ENCODE peak calls at places on chromosomes 3 and 15, in ten cellular contexts. One of them, this sample, is unnamed.

GRCh38 chr3:70531063-70531657 is 218.7 kb upstream of the MDFIC2 start:
- DNase-seq in pancreas: no peak
- DNase-seq in epithelial cell of proximal tubule: no peak
- DNase-seq in effector CD4-positive, alpha-beta T cell: no peak
- DNase-seq in HuH-7: peak; percentile 2
- DNase-seq in GM12864: no peak
- DNase-seq in non-pigmented ciliary epithelial cell: peak; percentile 13
- DNase-seq in OCI-LY7: peak; percentile 14
- DNase-seq in stimulated activated CD4-positive, alpha-beta T cell treated with anti-CD3 and anti-CD28 coated beads, Interleukin-4, amount 100 ng/mL, for 24 hours: no peak
- DNase-seq in GM06990: no peak
- DNase-seq in this sample: no peak

GRCh38 chr3:115211810-115212492 is 64.9 kb upstream of the ZBTB20 start:
- DNase-seq in stimulated activated CD4-positive, alpha-beta T cell treated with anti-CD3 and anti-CD28 coated beads, Interleukin-4, amount 100 ng/mL, for 24 hours: no peak
- DNase-seq in OCI-LY7: no peak
- DNase-seq in GM06990: no peak
- DNase-seq in pancreas: no peak
- DNase-seq in GM12864: no peak
- DNase-seq in non-pigmented ciliary epithelial cell: no peak
- DNase-seq in epithelial cell of proximal tubule: no peak
- DNase-seq in HuH-7: no peak
- DNase-seq in effector CD4-positive, alpha-beta T cell: no peak
- DNase-seq in this sample: no peak

GRCh38 chr3:51943451-51944391 is 1.6 kb downstream of the PARP3 start:
- DNase-seq in HuH-7: no peak
- DNase-seq in non-pigmented ciliary epithelial cell: no peak
- DNase-seq in GM12864: no peak
- DNase-seq in epithelial cell of proximal tubule: no peak
- DNase-seq in stimulated activated CD4-positive, alpha-beta T cell treated with anti-CD3 and anti-CD28 coated beads, Interleukin-4, amount 100 ng/mL, for 24 hours: no peak
- DNase-seq in OCI-LY7: no peak
- DNase-seq in pancreas: no peak
- DNase-seq in GM06990: no peak
- DNase-seq in effector CD4-positive, alpha-beta T cell: no peak
- DNase-seq in this sample: no peak

GRCh38 chr3:143786229-143787199 is 61.8 kb downstream of the SLC9A9 start:
- DNase-seq in effector CD4-positive, alpha-beta T cell: no peak
- DNase-seq in epithelial cell of proximal tubule: no peak
- DNase-seq in pancreas: no peak
- DNase-seq in GM06990: no peak
- DNase-seq in non-pigmented ciliary epithelial cell: no peak
- DNase-seq in stimulated activated CD4-positive, alpha-beta T cell treated with anti-CD3 and anti-CD28 coated beads, Interleukin-4, amount 100 ng/mL, for 24 hours: no peak
- DNase-seq in OCI-LY7: no peak
- DNase-seq in GM12864: no peak
- DNase-seq in HuH-7: no peak
- DNase-seq in this sample: no peak

GRCh38 chr15:78854973-78855372 is 17.7 kb upstream of the MORF4L1 start:
- DNase-seq in GM12864: no peak
- DNase-seq in GM06990: no peak
- DNase-seq in pancreas: no peak
- DNase-seq in non-pigmented ciliary epithelial cell: no peak
- DNase-seq in HuH-7: no peak
- DNase-seq in OCI-LY7: no peak
- DNase-seq in epithelial cell of proximal tubule: no peak
- DNase-seq in stimulated activated CD4-positive, alpha-beta T cell treated with anti-CD3 and anti-CD28 coated beads, Interleukin-4, amount 100 ng/mL, for 24 hours: no peak
- DNase-seq in effector CD4-positive, alpha-beta T cell: no peak
- DNase-seq in this sample: no peak

GRCh38 chr3:120684896-120685295 is 2.9 kb upstream of the HGD start:
- DNase-seq in non-pigmented ciliary epithelial cell: no peak
- DNase-seq in effector CD4-positive, alpha-beta T cell: no peak
- DNase-seq in epithelial cell of proximal tubule: no peak
- DNase-seq in stimulated activated CD4-positive, alpha-beta T cell treated with anti-CD3 and anti-CD28 coated beads, Interleukin-4, amount 100 ng/mL, for 24 hours: no peak
- DNase-seq in pancreas: no peak
- DNase-seq in GM06990: no peak
- DNase-seq in HuH-7: no peak
- DNase-seq in GM12864: no peak
- DNase-seq in OCI-LY7: no peak
- DNase-seq in this sample: no peak

GRCh38 chr3:139561959-139562676 is 22.6 kb upstream of the RBP1 start:
- DNase-seq in effector CD4-positive, alpha-beta T cell: no peak
- DNase-seq in stimulated activated CD4-positive, alpha-beta T cell treated with anti-CD3 and anti-CD28 coated beads, Interleukin-4, amount 100 ng/mL, for 24 hours: no peak
- DNase-seq in non-pigmented ciliary epithelial cell: no peak
- DNase-seq in pancreas: no peak
- DNase-seq in GM06990: no peak
- DNase-seq in GM12864: no peak
- DNase-seq in HuH-7: peak; percentile 43
- DNase-seq in epithelial cell of proximal tubule: no peak
- DNase-seq in OCI-LY7: peak; percentile 21
- DNase-seq in this sample: no peak

GRCh38 chr15:100093211-100094126 is 248.3 kb downstream of the ADAMTS17 start:
- DNase-seq in OCI-LY7: no peak
- DNase-seq in non-pigmented ciliary epithelial cell: no peak
- DNase-seq in effector CD4-positive, alpha-beta T cell: no peak
- DNase-seq in HuH-7: no peak
- DNase-seq in GM12864: no peak
- DNase-seq in epithelial cell of proximal tubule: no peak
- DNase-seq in stimulated activated CD4-positive, alpha-beta T cell treated with anti-CD3 and anti-CD28 coated beads, Interleukin-4, amount 100 ng/mL, for 24 hours: no peak
- DNase-seq in GM06990: no peak
- DNase-seq in pancreas: no peak
- DNase-seq in this sample: no peak

GRCh38 chr3:10551139-10551538 is 45.8 kb upstream of the ATP2B2 start:
- DNase-seq in pancreas: no peak
- DNase-seq in epithelial cell of proximal tubule: no peak
- DNase-seq in GM12864: no peak
- DNase-seq in OCI-LY7: no peak
- DNase-seq in GM06990: no peak
- DNase-seq in stimulated activated CD4-positive, alpha-beta T cell treated with anti-CD3 and anti-CD28 coated beads, Interleukin-4, amount 100 ng/mL, for 24 hours: no peak
- DNase-seq in HuH-7: no peak
- DNase-seq in non-pigmented ciliary epithelial cell: no peak
- DNase-seq in effector CD4-positive, alpha-beta T cell: no peak
- DNase-seq in this sample: no peak

GRCh38 chr3:4586381-4586780 is 93.2 kb downstream of the ITPR1 start:
- DNase-seq in OCI-LY7: no peak
- DNase-seq in epithelial cell of proximal tubule: no peak
- DNase-seq in GM12864: no peak
- DNase-seq in pancreas: no peak
- DNase-seq in HuH-7: no peak
- DNase-seq in GM06990: no peak
- DNase-seq in non-pigmented ciliary epithelial cell: no peak
- DNase-seq in effector CD4-positive, alpha-beta T cell: no peak
- DNase-seq in stimulated activated CD4-positive, alpha-beta T cell treated with anti-CD3 and anti-CD28 coated beads, Interleukin-4, amount 100 ng/mL, for 24 hours: no peak
- DNase-seq in this sample: no peak

GRCh38 chr15:35450492-35450891 is 95.5 kb downstream of the DPH6 start:
- DNase-seq in HuH-7: no peak
- DNase-seq in pancreas: no peak
- DNase-seq in GM12864: no peak
- DNase-seq in stimulated activated CD4-positive, alpha-beta T cell treated with anti-CD3 and anti-CD28 coated beads, Interleukin-4, amount 100 ng/mL, for 24 hours: no peak
- DNase-seq in effector CD4-positive, alpha-beta T cell: no peak
- DNase-seq in non-pigmented ciliary epithelial cell: peak; percentile 54
- DNase-seq in epithelial cell of proximal tubule: peak; percentile 47
- DNase-seq in GM06990: no peak
- DNase-seq in OCI-LY7: no peak
- DNase-seq in this sample: no peak

GRCh38 chr15:70234256-70234965 is 136.7 kb upstream of the TLE3 start:
- DNase-seq in OCI-LY7: no peak
- DNase-seq in stimulated activated CD4-positive, alpha-beta T cell treated with anti-CD3 and anti-CD28 coated beads, Interleukin-4, amount 100 ng/mL, for 24 hours: no peak
- DNase-seq in non-pigmented ciliary epithelial cell: peak; percentile 47
- DNase-seq in pancreas: no peak
- DNase-seq in GM06990: no peak
- DNase-seq in effector CD4-positive, alpha-beta T cell: no peak
- DNase-seq in HuH-7: no peak
- DNase-seq in GM12864: no peak
- DNase-seq in epithelial cell of proximal tubule: no peak
- DNase-seq in this sample: no peak

GRCh38 chr15:70410371-70410975 is 312.8 kb upstream of the TLE3 start:
- DNase-seq in HuH-7: no peak
- DNase-seq in pancreas: no peak
- DNase-seq in GM06990: no peak
- DNase-seq in OCI-LY7: no peak
- DNase-seq in non-pigmented ciliary epithelial cell: no peak
- DNase-seq in effector CD4-positive, alpha-beta T cell: no peak
- DNase-seq in epithelial cell of proximal tubule: no peak
- DNase-seq in stimulated activated CD4-positive, alpha-beta T cell treated with anti-CD3 and anti-CD28 coated beads, Interleukin-4, amount 100 ng/mL, for 24 hours: no peak
- DNase-seq in GM12864: no peak
- DNase-seq in this sample: no peak

GRCh38 chr15:52728899-52729298 is 49.7 kb upstream of the ATOSA start:
- DNase-seq in pancreas: no peak
- DNase-seq in OCI-LY7: no peak
- DNase-seq in GM06990: no peak
- DNase-seq in effector CD4-positive, alpha-beta T cell: no peak
- DNase-seq in HuH-7: no peak
- DNase-seq in non-pigmented ciliary epithelial cell: no peak
- DNase-seq in GM12864: no peak
- DNase-seq in epithelial cell of proximal tubule: no peak
- DNase-seq in stimulated activated CD4-positive, alpha-beta T cell treated with anti-CD3 and anti-CD28 coated beads, Interleukin-4, amount 100 ng/mL, for 24 hours: no peak
- DNase-seq in this sample: no peak

GRCh38 chr3:81485444-81485865 is 276.0 kb downstream of the GBE1 start:
- DNase-seq in OCI-LY7: peak; percentile 3
- DNase-seq in effector CD4-positive, alpha-beta T cell: no peak
- DNase-seq in pancreas: no peak
- DNase-seq in epithelial cell of proximal tubule: no peak
- DNase-seq in HuH-7: no peak
- DNase-seq in GM06990: peak; percentile 39
- DNase-seq in non-pigmented ciliary epithelial cell: peak; percentile 40
- DNase-seq in GM12864: peak; percentile 19
- DNase-seq in stimulated activated CD4-positive, alpha-beta T cell treated with anti-CD3 and anti-CD28 coated beads, Interleukin-4, amount 100 ng/mL, for 24 hours: no peak
- DNase-seq in this sample: no peak

GRCh38 chr3:196273655-196274054 is 13.9 kb downstream of the PCYT1A start:
- DNase-seq in GM12864: no peak
- DNase-seq in OCI-LY7: no peak
- DNase-seq in HuH-7: no peak
- DNase-seq in pancreas: no peak
- DNase-seq in stimulated activated CD4-positive, alpha-beta T cell treated with anti-CD3 and anti-CD28 coated beads, Interleukin-4, amount 100 ng/mL, for 24 hours: no peak
- DNase-seq in epithelial cell of proximal tubule: no peak
- DNase-seq in effector CD4-positive, alpha-beta T cell: no peak
- DNase-seq in GM06990: no peak
- DNase-seq in non-pigmented ciliary epithelial cell: no peak
- DNase-seq in this sample: no peak

GRCh38 chr3:146280859-146281258 is 30.0 kb upstream of the PLSCR4 start:
- DNase-seq in GM06990: no peak
- DNase-seq in OCI-LY7: no peak
- DNase-seq in pancreas: no peak
- DNase-seq in HuH-7: no peak
- DNase-seq in epithelial cell of proximal tubule: no peak
- DNase-seq in GM12864: no peak
- DNase-seq in effector CD4-positive, alpha-beta T cell: no peak
- DNase-seq in non-pigmented ciliary epithelial cell: no peak
- DNase-seq in stimulated activated CD4-positive, alpha-beta T cell treated with anti-CD3 and anti-CD28 coated beads, Interleukin-4, amount 100 ng/mL, for 24 hours: no peak
- DNase-seq in this sample: peak; percentile 29

GRCh38 chr3:43737001-43737440 is 46.3 kb downstream of the ABHD5 start:
- DNase-seq in OCI-LY7: no peak
- DNase-seq in HuH-7: no peak
- DNase-seq in epithelial cell of proximal tubule: no peak
- DNase-seq in pancreas: no peak
- DNase-seq in effector CD4-positive, alpha-beta T cell: no peak
- DNase-seq in non-pigmented ciliary epithelial cell: no peak
- DNase-seq in stimulated activated CD4-positive, alpha-beta T cell treated with anti-CD3 and anti-CD28 coated beads, Interleukin-4, amount 100 ng/mL, for 24 hours: no peak
- DNase-seq in GM12864: no peak
- DNase-seq in GM06990: no peak
- DNase-seq in this sample: no peak

GRCh38 chr3:180747805-180748361 is 68.6 kb upstream of the CCDC39 start:
- DNase-seq in stimulated activated CD4-positive, alpha-beta T cell treated with anti-CD3 and anti-CD28 coated beads, Interleukin-4, amount 100 ng/mL, for 24 hours: no peak
- DNase-seq in non-pigmented ciliary epithelial cell: no peak
- DNase-seq in GM06990: no peak
- DNase-seq in epithelial cell of proximal tubule: no peak
- DNase-seq in HuH-7: no peak
- DNase-seq in GM12864: no peak
- DNase-seq in pancreas: no peak
- DNase-seq in effector CD4-positive, alpha-beta T cell: no peak
- DNase-seq in OCI-LY7: no peak
- DNase-seq in this sample: no peak

GRCh38 chr3:195873971-195874370 is 34.4 kb downstream of the TNK2 start:
- DNase-seq in GM12864: no peak
- DNase-seq in HuH-7: no peak
- DNase-seq in pancreas: no peak
- DNase-seq in non-pigmented ciliary epithelial cell: no peak
- DNase-seq in GM06990: no peak
- DNase-seq in stimulated activated CD4-positive, alpha-beta T cell treated with anti-CD3 and anti-CD28 coated beads, Interleukin-4, amount 100 ng/mL, for 24 hours: no peak
- DNase-seq in epithelial cell of proximal tubule: no peak
- DNase-seq in effector CD4-positive, alpha-beta T cell: no peak
- DNase-seq in OCI-LY7: no peak
- DNase-seq in this sample: peak; percentile 79

GRCh38 chr15:79209690-79210089 is 72.8 kb upstream of the ANKRD34C start:
- DNase-seq in GM12864: no peak
- DNase-seq in pancreas: no peak
- DNase-seq in HuH-7: no peak
- DNase-seq in non-pigmented ciliary epithelial cell: no peak
- DNase-seq in OCI-LY7: no peak
- DNase-seq in stimulated activated CD4-positive, alpha-beta T cell treated with anti-CD3 and anti-CD28 coated beads, Interleukin-4, amount 100 ng/mL, for 24 hours: no peak
- DNase-seq in GM06990: no peak
- DNase-seq in effector CD4-positive, alpha-beta T cell: no peak
- DNase-seq in epithelial cell of proximal tubule: no peak
- DNase-seq in this sample: no peak

GRCh38 chr15:31223478-31224350 is 102.9 kb upstream of the KLF13 start:
- DNase-seq in non-pigmented ciliary epithelial cell: no peak
- DNase-seq in OCI-LY7: no peak
- DNase-seq in effector CD4-positive, alpha-beta T cell: no peak
- DNase-seq in HuH-7: no peak
- DNase-seq in GM12864: no peak
- DNase-seq in stimulated activated CD4-positive, alpha-beta T cell treated with anti-CD3 and anti-CD28 coated beads, Interleukin-4, amount 100 ng/mL, for 24 hours: no peak
- DNase-seq in epithelial cell of proximal tubule: no peak
- DNase-seq in GM06990: no peak
- DNase-seq in pancreas: no peak
- DNase-seq in this sample: peak; percentile 50

GRCh38 chr3:143471705-143472104 is 352.1 kb downstream of the CHST2 start:
- DNase-seq in pancreas: no peak
- DNase-seq in non-pigmented ciliary epithelial cell: no peak
- DNase-seq in effector CD4-positive, alpha-beta T cell: no peak
- DNase-seq in HuH-7: no peak
- DNase-seq in OCI-LY7: no peak
- DNase-seq in GM06990: no peak
- DNase-seq in epithelial cell of proximal tubule: no peak
- DNase-seq in stimulated activated CD4-positive, alpha-beta T cell treated with anti-CD3 and anti-CD28 coated beads, Interleukin-4, amount 100 ng/mL, for 24 hours: no peak
- DNase-seq in GM12864: no peak
- DNase-seq in this sample: no peak

GRCh38 chr3:45841380-45841700 is 579 bp downstream of the LZTFL1 start:
- DNase-seq in effector CD4-positive, alpha-beta T cell: peak; percentile 2
- DNase-seq in non-pigmented ciliary epithelial cell: no peak
- DNase-seq in GM06990: no peak
- DNase-seq in stimulated activated CD4-positive, alpha-beta T cell treated with anti-CD3 and anti-CD28 coated beads, Interleukin-4, amount 100 ng/mL, for 24 hours: no peak
- DNase-seq in pancreas: no peak
- DNase-seq in HuH-7: no peak
- DNase-seq in epithelial cell of proximal tubule: no peak
- DNase-seq in OCI-LY7: peak; percentile 5
- DNase-seq in GM12864: no peak
- DNase-seq in this sample: peak; percentile 41

GRCh38 chr3:31800436-31800835 is 180.6 kb downstream of the OSBPL10 start:
- DNase-seq in GM06990: no peak
- DNase-seq in GM12864: no peak
- DNase-seq in effector CD4-positive, alpha-beta T cell: no peak
- DNase-seq in epithelial cell of proximal tubule: no peak
- DNase-seq in OCI-LY7: no peak
- DNase-seq in HuH-7: no peak
- DNase-seq in pancreas: no peak
- DNase-seq in non-pigmented ciliary epithelial cell: no peak
- DNase-seq in stimulated activated CD4-positive, alpha-beta T cell treated with anti-CD3 and anti-CD28 coated beads, Interleukin-4, amount 100 ng/mL, for 24 hours: no peak
- DNase-seq in this sample: no peak

GRCh38 chr3:14403636-14404395 is 1.4 kb downstream of the SLC6A6 start:
- DNase-seq in HuH-7: peak; percentile 64
- DNase-seq in epithelial cell of proximal tubule: no peak
- DNase-seq in GM12864: no peak
- DNase-seq in pancreas: no peak
- DNase-seq in effector CD4-positive, alpha-beta T cell: no peak
- DNase-seq in GM06990: no peak
- DNase-seq in OCI-LY7: no peak
- DNase-seq in non-pigmented ciliary epithelial cell: no peak
- DNase-seq in stimulated activated CD4-positive, alpha-beta T cell treated with anti-CD3 and anti-CD28 coated beads, Interleukin-4, amount 100 ng/mL, for 24 hours: no peak
- DNase-seq in this sample: peak; percentile 84

GRCh38 chr3:152779649-152780048 is 55.3 kb upstream of the P2RY1 start:
- DNase-seq in effector CD4-positive, alpha-beta T cell: no peak
- DNase-seq in epithelial cell of proximal tubule: no peak
- DNase-seq in OCI-LY7: no peak
- DNase-seq in GM06990: no peak
- DNase-seq in pancreas: no peak
- DNase-seq in GM12864: no peak
- DNase-seq in stimulated activated CD4-positive, alpha-beta T cell treated with anti-CD3 and anti-CD28 coated beads, Interleukin-4, amount 100 ng/mL, for 24 hours: no peak
- DNase-seq in non-pigmented ciliary epithelial cell: no peak
- DNase-seq in HuH-7: no peak
- DNase-seq in this sample: no peak

GRCh38 chr3:187012609-187013051 is 82.3 kb downstream of the ST6GAL1 start:
- DNase-seq in GM06990: no peak
- DNase-seq in epithelial cell of proximal tubule: no peak
- DNase-seq in GM12864: no peak
- DNase-seq in effector CD4-positive, alpha-beta T cell: no peak
- DNase-seq in stimulated activated CD4-positive, alpha-beta T cell treated with anti-CD3 and anti-CD28 coated beads, Interleukin-4, amount 100 ng/mL, for 24 hours: peak; percentile 56
- DNase-seq in non-pigmented ciliary epithelial cell: no peak
- DNase-seq in OCI-LY7: peak; percentile 72
- DNase-seq in HuH-7: no peak
- DNase-seq in pancreas: no peak
- DNase-seq in this sample: no peak